ENCODE peak calls at places on chromosome 7, in seven cellular contexts. W is mesothelial cell of epicardium, E is WTC11, Q is retinal pigment epithelial cell, P is fibroblast of lung, U is neural progenitor cell, F is D721Med. R is an unnamed sample.

GRCh38 chr7:81499262-81500116 is 270.4 kb downstream of the HGF start:
- DNase-seq in E (no peak), U (peak), Q (no peak), W (no peak), F (no peak), P (peak), R (no peak)

GRCh38 chr7:1895664-1896515 is 225.8 kb downstream of the ELFN1 start:
- DNase-seq in W (no peak), Q (no peak), U (no peak), F (no peak), P (no peak), E (no peak), R (no peak)

GRCh38 chr7:44281811-44282600 is 43.4 kb downstream of the CAMK2B start:
- DNase-seq in U (no peak), E (peak), F (peak), Q (no peak), W (peak), P (no peak), R (no peak)

GRCh38 chr7:2163565-2163964 is 69.2 kb downstream of the MAD1L1 start:
- DNase-seq in E (no peak), U (no peak), Q (no peak), F (no peak), P (no peak), W (no peak), R (no peak)

GRCh38 chr7:122132341-122132740 is 11.7 kb downstream of the AASS start:
- DNase-seq in W (no peak), P (peak), E (no peak), U (no peak), F (no peak), Q (no peak), R (no peak)

GRCh38 chr7:135253851-135254815 is 20.5 kb downstream of the STRA8 start:
- DNase-seq in U (no peak), Q (peak), W (no peak), E (no peak), P (peak), F (no peak), R (no peak)

GRCh38 chr7:157250605-157251228 is 86.1 kb upstream of the DNAJB6 start:
- DNase-seq in F (no peak), W (no peak), Q (no peak), E (peak), U (peak), P (peak), R (peak)

GRCh38 chr7:120989571-120990220 is 1.2 kb downstream of the CPED1 start:
- DNase-seq in W (no peak), U (no peak), P (peak), F (no peak), Q (no peak), E (no peak), R (no peak)

GRCh38 chr7:1709281-1709680 is 39.2 kb downstream of the ELFN1 start:
- DNase-seq in Q (no peak), W (no peak), E (no peak), P (no peak), U (no peak), F (no peak), R (no peak)

GRCh38 chr7:1743481-1744230 is 73.6 kb downstream of the ELFN1 start:
- DNase-seq in Q (no peak), F (no peak), E (no peak), U (no peak), W (no peak), P (no peak), R (no peak)

GRCh38 chr7:21305455-21306235 is 122.2 kb upstream of the SP4 start:
- DNase-seq in W (no peak), E (no peak), F (no peak), Q (peak), P (no peak), U (no peak), R (no peak)

DNA sequence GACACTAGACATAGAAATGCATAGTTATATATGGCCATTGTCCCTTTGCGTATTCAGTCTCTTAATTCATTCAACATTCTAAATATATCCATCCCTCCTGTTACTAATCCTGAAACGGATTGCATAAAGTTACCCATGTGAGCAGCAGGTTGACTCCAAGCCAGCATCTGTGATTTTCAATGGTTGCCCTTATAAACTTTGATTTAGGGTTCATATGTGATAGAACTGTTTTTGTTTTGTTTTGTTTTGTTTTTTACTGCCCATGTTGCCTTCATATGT is 13.4 kb upstream of the DENND2A start:
- DNase-seq in F (no peak), P (no peak), Q (no peak), W (no peak), E (no peak), U (no peak), R (no peak)
- TF ChIP-seq CTCF in F (no peak), P (no peak), Q (no peak), W (no peak), E (no peak), U (no peak), R (no peak)

GRCh38 chr7:11830582-11831382 is 1.2 kb downstream of the THSD7A start:
- DNase-seq in W (no peak), P (peak), U (no peak), E (no peak), Q (no peak), F (no peak), R (no peak)

GRCh38 chr7:11831727-11832495 is at the start of gene THSD7A:
- DNase-seq in W (peak), F (peak), Q (no peak), U (peak), P (peak), E (peak), R (peak)

GRCh38 chr7:11831383-11831726 is 643 bp downstream of the THSD7A start:
- DNase-seq in W (no peak), P (no peak), E (no peak), F (no peak), Q (no peak), U (no peak), R (no peak)

GRCh38 chr7:11833431-11833830 is 1.4 kb upstream of the THSD7A start:
- DNase-seq in Q (peak), P (no peak), W (no peak), E (no peak), F (peak), U (peak), R (no peak)

GRCh38 chr7:11835260-11835659 is 3.3 kb upstream of the THSD7A start:
- DNase-seq in P (peak), E (no peak), U (no peak), Q (no peak), F (no peak), W (no peak), R (no peak)
- TF ChIP-seq CTCF in P (peak), E (no peak), U (peak), Q (peak), F (peak), W (peak), R (peak)

GRCh38 chr7:26291699-26292538 is at the start of gene SNX10:
- DNase-seq in Q (no peak), P (no peak), U (peak), W (peak), F (peak), E (peak), R (peak)
- TF ChIP-seq CTCF in Q (peak), P (no peak), U (peak), W (no peak), F (peak), E (no peak), R (no peak)

GRCh38 chr7:17029150-17029549 is 147.4 kb upstream of the AGR3 start:
- DNase-seq in W (no peak), Q (no peak), F (no peak), P (no peak), U (no peak), E (no peak), R (no peak)
- TF ChIP-seq CTCF in W (no peak), Q (no peak), F (no peak), P (no peak), U (no peak), E (no peak), R (no peak)

DNA sequence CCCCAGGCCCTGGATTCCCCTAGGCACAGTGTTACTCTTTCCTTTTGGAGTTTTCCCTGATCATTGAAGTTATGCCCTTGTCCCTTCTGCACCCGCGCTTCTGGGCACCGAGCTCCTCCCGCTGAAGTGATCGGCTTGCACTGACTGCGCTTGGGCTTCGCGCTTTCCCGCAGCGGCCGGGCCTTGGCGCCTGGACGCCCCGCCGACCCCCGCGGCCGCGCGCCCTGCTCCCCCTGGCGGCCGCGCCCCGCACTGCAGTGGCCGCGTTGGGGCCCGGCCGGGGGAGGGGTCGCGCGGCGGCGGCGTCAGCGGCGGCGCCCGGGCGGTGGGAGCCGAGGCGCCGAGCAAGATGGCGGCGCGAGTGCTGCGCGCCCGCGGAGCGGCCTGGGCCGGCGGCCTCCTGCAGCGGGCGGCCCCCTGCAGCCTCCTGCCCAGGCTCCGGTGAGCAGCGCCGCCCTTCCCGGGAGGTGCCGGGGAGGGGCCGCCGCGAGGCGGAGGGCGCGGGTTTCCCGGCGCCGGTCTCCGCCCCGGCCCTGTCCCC is at the start of gene NIPSNAP2:
- DNase-seq in Q (no peak), P (peak), U (peak), W (peak), F (peak), E (peak), R (peak)
- TF ChIP-seq CTCF in Q (no peak), P (no peak), U (peak), W (peak), F (peak), E (peak), R (peak)

GRCh38 chr7:74164985-74165456 is 9.1 kb upstream of the EIF4H start:
- DNase-seq in W (no peak), U (peak), Q (no peak), P (peak), F (no peak), E (peak), R (no peak)
- TF ChIP-seq CTCF in W (no peak), U (peak), Q (peak), P (peak), F (peak), E (no peak), R (peak)

R was measured in neural crest cell.